ENCODE peak calls at places on chromosomes 3 and 15, in five cellular contexts. C is AG20443, T is NT2/D1, K is uterus, S is islet precursor cell. F is an unnamed sample.

GRCh38 chr3:42689421-42690014 is 4.2 kb downstream of the KLHL40 start:
- DNase-seq in T (peak), K (no peak), S (no peak), C (no peak), F (no peak)

GRCh38 chr3:16807441-16807840 is 77.3 kb upstream of the PLCL2 start:
- DNase-seq in K (no peak), T (no peak), C (peak), S (no peak), F (no peak)

GRCh38 chr3:153103406-153103945 is 58.5 kb upstream of the RAP2B start:
- DNase-seq in C (no peak), K (no peak), T (no peak), S (no peak), F (no peak)

GRCh38 chr15:39920510-39921273 is 626 bp upstream of the GPR176 start:
- DNase-seq in K (peak), T (no peak), C (peak), S (peak), F (peak)

GRCh38 chr3:163943664-163944063 is 1134.6 kb downstream of the SI start:
- DNase-seq in S (no peak), T (no peak), K (no peak), C (no peak), F (no peak)

GRCh38 chr3:56624725-56625124 is 58.3 kb downstream of the TASOR start:
- DNase-seq in C (peak), S (no peak), K (no peak), T (no peak), F (no peak)

GRCh38 chr15:80251505-80252280 is at the start of gene CTXND1:
- DNase-seq in T (no peak), S (peak), C (peak), K (no peak), F (peak)

GRCh38 chr3:44883999-44884431 is 9.6 kb downstream of the TGM4 start:
- DNase-seq in T (no peak), K (no peak), C (peak), S (peak), F (no peak)

GRCh38 chr15:80107774-80108173 is 45.0 kb upstream of the FAH start:
- DNase-seq in S (no peak), C (no peak), T (no peak), K (no peak), F (no peak)

GRCh38 chr15:83410532-83410931 is 36.6 kb upstream of the SH3GL3 start:
- DNase-seq in S (no peak), T (no peak), C (no peak), K (no peak), F (no peak)

GRCh38 chr3:46960801-46961200 is 15.7 kb downstream of the CCDC12 start:
- DNase-seq in T (no peak), S (no peak), K (no peak), C (no peak), F (no peak)

GRCh38 chr3:79367803-79368202 is 400.0 kb downstream of the ROBO1 start:
- DNase-seq in C (no peak), K (no peak), T (no peak), S (no peak), F (no peak)

GRCh38 chr15:89340586-89340985 is 6.0 kb upstream of the POLG start:
- DNase-seq in K (no peak), C (no peak), S (no peak), T (no peak), F (no peak)